ENCODE peak calls at places on chromosome 7, in seven cellular contexts. R is activated CD4-positive, alpha-beta T cell treated with anti-CD3 and anti-CD28 coated beads for 36 hours; J is MM.1S; B is GM04503; Z is Panc1; M is iPS-NIHi11; G is substantia nigra. N is an unnamed sample.

GRCh38 chr7:33550979-33551378 is 354.4 kb upstream of the BMPER start:
- DNase-seq in B (no peak), G (no peak), J (peak; percentile 47), Z (no peak), M (no peak), R (no peak), N (no peak)

GRCh38 chr7:131370523-131370968 is 42.9 kb downstream of the MKLN1 start:
- DNase-seq in J (peak; percentile 91), M (peak; percentile 17), R (peak; percentile 30), Z (no peak), G (no peak), B (no peak), N (no peak)

GRCh38 chr7:127690806-127691205 is 38.8 kb downstream of the SND1 start:
- DNase-seq in J (no peak), R (no peak), M (no peak), Z (no peak), G (no peak), B (no peak), N (no peak)

GRCh38 chr7:2771274-2771711 is 72.8 kb downstream of the GNA12 start:
- DNase-seq in B (no peak), G (no peak), R (no peak), M (no peak), J (no peak), Z (no peak), N (no peak)

GRCh38 chr7:11210374-11210773 is 236.7 kb downstream of the PHF14 start:
- DNase-seq in B (no peak), J (no peak), G (no peak), M (no peak), R (no peak), Z (no peak), N (no peak)

GRCh38 chr7:154795437-154795836 is 207.5 kb downstream of the PAXIP1 start:
- DNase-seq in M (no peak), J (no peak), B (no peak), R (no peak), Z (no peak), G (no peak), N (no peak)

GRCh38 chr7:156145996-156146395 is 333.7 kb upstream of the SHH start:
- DNase-seq in R (no peak), G (no peak), Z (no peak), J (no peak), B (no peak), M (no peak), N (no peak)

GRCh38 chr7:2982831-2983230 is 60.8 kb downstream of the CARD11 start:
- DNase-seq in G (no peak), B (no peak), R (peak; percentile 82), Z (no peak), M (no peak), J (no peak), N (no peak)

GRCh38 chr7:48426966-48427555 is 255.8 kb downstream of the ABCA13 start:
- DNase-seq in Z (peak; percentile 76), G (no peak), R (no peak), M (no peak), B (peak; percentile 11), J (no peak), N (no peak)

GRCh38 chr7:130904792-130905191 is 170.8 kb upstream of the KLF14 start:
- DNase-seq in J (no peak), B (no peak), R (no peak), M (no peak), Z (no peak), G (no peak), N (no peak)

GRCh38 chr7:81684513-81685262 is 85.2 kb downstream of the HGF start:
- DNase-seq in G (no peak), J (no peak), R (peak; percentile 20), M (peak; percentile 35), B (peak; percentile 98), Z (peak; percentile 99), N (no peak)

GRCh38 chr7:12570148-12570528 is 382 bp upstream of the SCIN start:
- DNase-seq in Z (no peak), J (peak; percentile 47), M (peak; percentile 11), R (peak; percentile 16), G (no peak), B (no peak), N (no peak)

GRCh38 chr7:81819861-81820260 is 50.0 kb upstream of the HGF start:
- DNase-seq in M (no peak), G (no peak), J (no peak), Z (no peak), R (no peak), B (no peak), N (no peak)

GRCh38 chr7:37162106-37162505 is 286.6 kb downstream of the ELMO1 start:
- DNase-seq in B (no peak), M (no peak), R (no peak), J (no peak), G (no peak), Z (no peak), N (no peak)

GRCh38 chr7:74042746-74043522 is 15.0 kb downstream of the ELN start:
- DNase-seq in M (peak; percentile 62), R (no peak), Z (no peak), G (no peak), J (no peak), B (no peak), N (no peak)

GRCh38 chr7:70640266-70640833 is 491.6 kb upstream of the GALNT17 start:
- DNase-seq in R (no peak), M (no peak), Z (no peak), G (no peak), J (no peak), B (peak; percentile 35), N (no peak)

GRCh38 chr7:93119191-93119905 is 1.6 kb upstream of the SAMD9 start:
- DNase-seq in G (no peak), Z (no peak), R (no peak), J (no peak), M (no peak), B (no peak), N (no peak)

GRCh38 chr7:2654059-2654458 is 22.3 kb downstream of the TTYH3 start:
- DNase-seq in B (no peak), J (no peak), M (no peak), Z (no peak), G (no peak), R (no peak), N (no peak)

GRCh38 chr7:7414776-7415603 is 120.7 kb downstream of the COL28A1 start:
- DNase-seq in R (no peak), M (no peak), J (no peak), B (no peak), G (no peak), Z (no peak), N (no peak)

GRCh38 chr7:110804501-110804900 is 286.4 kb upstream of the LRRN3 start:
- DNase-seq in G (no peak), R (no peak), M (peak; percentile 8), J (no peak), Z (no peak), B (no peak), N (no peak)

GRCh38 chr7:107080533-107080932 is 36.0 kb downstream of the PRKAR2B start:
- DNase-seq in G (no peak), B (no peak), M (no peak), R (no peak), Z (no peak), J (no peak), N (no peak)

GRCh38 chr7:130096243-130096827 is 26.0 kb downstream of the KLHDC10 start:
- DNase-seq in J (no peak), Z (no peak), B (no peak), G (no peak), M (no peak), R (no peak), N (no peak)

GRCh38 chr7:143343596-143343995 is 18.9 kb downstream of the FAM131B start:
- DNase-seq in G (no peak), J (no peak), R (no peak), M (no peak), Z (no peak), B (no peak), N (no peak)

N was measured in GM19239.